ENCODE peak calls at places on chromosomes 4 and X, in eight cellular contexts. N, Z, G, E, V, M, Y and X are unnamed samples.

GRCh38 chr4:68490826-68491457 is 43.7 kb downstream of the TMPRSS11E start:
- DNase-seq in Y (no peak), N (no peak), E (peak; percentile 2), M (peak; percentile 65), Z (no peak), G (no peak), V (no peak), X (no peak)

GRCh38 chrX:10514891-10515290 is 105.5 kb downstream of the MID1 start:
- DNase-seq in Z (no peak), G (no peak), E (peak; percentile 49), V (no peak), N (no peak), Y (no peak), M (no peak), X (no peak)

GRCh38 chrX:103831803-103832544 is at the start of gene RAB9B:
- DNase-seq in M (peak; percentile 73), V (no peak), Z (no peak), N (peak; percentile 23), G (peak; percentile 56), E (peak; percentile 55), Y (no peak), X (peak; percentile 57)

GRCh38 chr4:41852229-41852628 is 83.0 kb upstream of the TMEM33 start:
- DNase-seq in E (no peak), M (no peak), N (no peak), G (no peak), Y (no peak), Z (no peak), V (no peak), X (no peak)

GRCh38 chr4:89256203-89256800 is 51.3 kb downstream of the GPRIN3 start:
- DNase-seq in Y (no peak), N (no peak), Z (no peak), E (no peak), G (no peak), M (no peak), V (no peak), X (no peak)

GRCh38 chrX:53445977-53446376 is 11.8 kb upstream of the HSD17B10 start:
- DNase-seq in M (peak; percentile 46), V (no peak), N (no peak), G (peak; percentile 31), E (peak; percentile 45), Y (no peak), Z (no peak), X (no peak)

GRCh38 chr4:188113156-188113555 is 3.8 kb upstream of the TRIML2 start:
- DNase-seq in G (no peak), V (no peak), M (no peak), Z (no peak), E (no peak), Y (no peak), N (no peak), X (no peak)

GRCh38 chrX:47206316-47206715 is 12.2 kb upstream of the CDK16 start:
- DNase-seq in Y (no peak), G (no peak), M (no peak), V (no peak), N (no peak), E (peak; percentile 45), Z (no peak), X (no peak)

GRCh38 chrX:21972721-21973120 is 32.2 kb downstream of the SMS start:
- DNase-seq in E (peak; percentile 85), V (no peak), M (no peak), Y (no peak), G (peak; percentile 7), N (no peak), Z (no peak), X (no peak)

GRCh38 chr4:52976523-52977230 is 114.6 kb downstream of the RASL11B start:
- DNase-seq in Y (no peak), Z (no peak), G (no peak), V (no peak), M (no peak), E (no peak), N (no peak), X (no peak)

GRCh38 chr4:141039156-141039555 is 94.1 kb downstream of the RNF150 start:
- DNase-seq in Z (no peak), E (no peak), M (no peak), V (no peak), N (no peak), Y (no peak), G (no peak), X (no peak)

GRCh38 chr4:33218238-33218637 is 2498.1 kb downstream of the PCDH7 start:
- DNase-seq in V (no peak), G (no peak), Y (no peak), M (no peak), E (no peak), Z (no peak), N (no peak), X (no peak)

GRCh38 chrX:149682956-149683947 is 28.6 kb upstream of the MAGEA11 start:
- DNase-seq in Z (no peak), N (no peak), G (no peak), V (no peak), E (no peak), Y (no peak), M (no peak), X (no peak)

GRCh38 chr4:189979196-189980047 is 38.8 kb downstream of the FRG1 start:
- DNase-seq in G (no peak), V (no peak), N (no peak), E (no peak), Y (no peak), M (no peak), Z (no peak), X (no peak)

GRCh38 chrX:100980608-100981497 is 11.3 kb downstream of the ARL13A start:
- DNase-seq in M (no peak), N (no peak), G (no peak), Z (peak; percentile 24), E (peak; percentile 89), V (no peak), Y (peak; percentile 10), X (no peak)

GRCh38 chrX:85493821-85494220 is 114.4 kb upstream of the POF1B start:
- DNase-seq in V (no peak), Y (no peak), G (no peak), Z (no peak), N (no peak), M (no peak), E (no peak), X (no peak)

GRCh38 chr4:24651266-24651665 is 66.9 kb upstream of the DHX15 start:
- DNase-seq in E (no peak), G (no peak), N (no peak), Y (no peak), V (no peak), M (no peak), Z (no peak), X (no peak)

GRCh38 chr4:95023110-95023509 is 265.4 kb downstream of the BMPR1B start:
- DNase-seq in Y (no peak), M (no peak), Z (no peak), G (no peak), V (no peak), E (no peak), N (no peak), X (no peak)

GRCh38 chr4:40322853-40323252 is 12.3 kb upstream of the CHRNA9 start:
- DNase-seq in Z (no peak), N (no peak), V (no peak), Y (no peak), E (peak; percentile 71), M (no peak), G (no peak), X (no peak)

GRCh38 chr4:107654694-107655093 is 65.3 kb downstream of the PAPSS1 start:
- DNase-seq in N (no peak), Z (no peak), M (no peak), E (no peak), Y (no peak), G (no peak), V (no peak), X (no peak)

GRCh38 chr4:24059839-24060238 is 170.0 kb upstream of the PPARGC1A start:
- DNase-seq in M (no peak), Z (no peak), Y (no peak), E (no peak), N (no peak), V (no peak), G (no peak), X (no peak)

GRCh38 chr4:144699565-144699964 is 53.6 kb downstream of the HHIP start:
- DNase-seq in G (no peak), Z (no peak), M (no peak), N (no peak), E (peak; percentile 51), V (no peak), Y (no peak), X (no peak)

GRCh38 chr4:169024762-169025161 is 14.7 kb upstream of the CBR4 start:
- DNase-seq in E (peak; percentile 61), V (peak; percentile 32), Y (no peak), M (peak; percentile 46), G (no peak), N (no peak), Z (peak; percentile 27), X (no peak)

GRCh38 chr4:54063737-54064316 is 578 bp downstream of the CHIC2 start:
- DNase-seq in V (no peak), Z (no peak), N (peak; percentile 25), Y (no peak), M (peak; percentile 31), G (peak; percentile 11), E (peak; percentile 43), X (peak; percentile 16)

GRCh38 chr4:4866833-4867744 is 7.6 kb downstream of the MSX1 start:
- DNase-seq in E (no peak), N (no peak), Z (no peak), M (no peak), V (no peak), Y (no peak), G (no peak), X (no peak)